ENCODE peak calls at places on chromosomes 11 and 22, in seven cellular contexts. One of them, this sample, is unnamed.

GRCh38 chr11:75428301-75428724 is 4.7 kb downstream of the KLHL35 start:
- DNase-seq in AG08396: peak
- DNase-seq in right cardiac atrium: peak
- DNase-seq in adrenal gland: peak
- DNase-seq in HTR-8/SVneo: peak
- DNase-seq in activated T-cell treated with anti-CD3 and anti-CD28 coated beads for 48 hours: peak
- DNase-seq in stimulated activated naive CD4-positive, alpha-beta T cell: peak
- DNase-seq in this sample: peak

GRCh38 chr11:118342503-118343161 is at the start of gene CD3D:
- DNase-seq in AG08396: no peak
- DNase-seq in right cardiac atrium: no peak
- DNase-seq in adrenal gland: no peak
- DNase-seq in HTR-8/SVneo: no peak
- DNase-seq in activated T-cell treated with anti-CD3 and anti-CD28 coated beads for 48 hours: peak
- DNase-seq in stimulated activated naive CD4-positive, alpha-beta T cell: peak
- DNase-seq in this sample: no peak

GRCh38 chr11:34840736-34841386 is 75.3 kb downstream of the APIP start:
- DNase-seq in AG08396: no peak
- DNase-seq in right cardiac atrium: no peak
- DNase-seq in adrenal gland: peak
- DNase-seq in HTR-8/SVneo: no peak
- DNase-seq in activated T-cell treated with anti-CD3 and anti-CD28 coated beads for 48 hours: peak
- DNase-seq in stimulated activated naive CD4-positive, alpha-beta T cell: peak
- DNase-seq in this sample: peak

GRCh38 chr11:48154162-48154561 is 62.4 kb upstream of the OR4B1 start:
- DNase-seq in AG08396: peak
- DNase-seq in right cardiac atrium: no peak
- DNase-seq in adrenal gland: no peak
- DNase-seq in HTR-8/SVneo: no peak
- DNase-seq in activated T-cell treated with anti-CD3 and anti-CD28 coated beads for 48 hours: no peak
- DNase-seq in stimulated activated naive CD4-positive, alpha-beta T cell: no peak
- DNase-seq in this sample: no peak

GRCh38 chr11:13277719-13278619 is at the start of gene BMAL1:
- DNase-seq in AG08396: peak
- DNase-seq in right cardiac atrium: peak
- DNase-seq in adrenal gland: peak
- DNase-seq in HTR-8/SVneo: peak
- DNase-seq in activated T-cell treated with anti-CD3 and anti-CD28 coated beads for 48 hours: peak
- DNase-seq in stimulated activated naive CD4-positive, alpha-beta T cell: peak
- DNase-seq in this sample: peak

GRCh38 chr11:10792385-10793068 is 16.2 kb downstream of the EIF4G2 start:
- DNase-seq in AG08396: peak
- DNase-seq in right cardiac atrium: peak
- DNase-seq in adrenal gland: peak
- DNase-seq in HTR-8/SVneo: peak
- DNase-seq in activated T-cell treated with anti-CD3 and anti-CD28 coated beads for 48 hours: peak
- DNase-seq in stimulated activated naive CD4-positive, alpha-beta T cell: peak
- DNase-seq in this sample: peak

GRCh38 chr11:42239102-42239501 is 779.6 kb upstream of the LRRC4C start:
- DNase-seq in AG08396: no peak
- DNase-seq in right cardiac atrium: no peak
- DNase-seq in adrenal gland: no peak
- DNase-seq in HTR-8/SVneo: no peak
- DNase-seq in activated T-cell treated with anti-CD3 and anti-CD28 coated beads for 48 hours: no peak
- DNase-seq in stimulated activated naive CD4-positive, alpha-beta T cell: no peak
- DNase-seq in this sample: no peak

GRCh38 chr22:34429314-34429713 is 509.0 kb upstream of the LARGE1 start:
- DNase-seq in AG08396: no peak
- DNase-seq in right cardiac atrium: no peak
- DNase-seq in adrenal gland: no peak
- DNase-seq in HTR-8/SVneo: no peak
- DNase-seq in activated T-cell treated with anti-CD3 and anti-CD28 coated beads for 48 hours: peak
- DNase-seq in stimulated activated naive CD4-positive, alpha-beta T cell: no peak
- DNase-seq in this sample: no peak

GRCh38 chr11:68037481-68038225 is 1.2 kb upstream of the TCIRG1 start:
- DNase-seq in AG08396: no peak
- DNase-seq in right cardiac atrium: peak
- DNase-seq in adrenal gland: peak
- DNase-seq in HTR-8/SVneo: no peak
- DNase-seq in activated T-cell treated with anti-CD3 and anti-CD28 coated beads for 48 hours: no peak
- DNase-seq in stimulated activated naive CD4-positive, alpha-beta T cell: no peak
- DNase-seq in this sample: no peak

GRCh38 chr11:125457814-125458343 is 38.2 kb downstream of the FEZ1 start:
- DNase-seq in AG08396: peak
- DNase-seq in right cardiac atrium: peak
- DNase-seq in adrenal gland: peak
- DNase-seq in HTR-8/SVneo: no peak
- DNase-seq in activated T-cell treated with anti-CD3 and anti-CD28 coated beads for 48 hours: no peak
- DNase-seq in stimulated activated naive CD4-positive, alpha-beta T cell: no peak
- DNase-seq in this sample: no peak

GRCh38 chr11:43892851-43893250 is 12.2 kb downstream of the ALKBH3 start:
- DNase-seq in AG08396: no peak
- DNase-seq in right cardiac atrium: no peak
- DNase-seq in adrenal gland: no peak
- DNase-seq in HTR-8/SVneo: no peak
- DNase-seq in activated T-cell treated with anti-CD3 and anti-CD28 coated beads for 48 hours: no peak
- DNase-seq in stimulated activated naive CD4-positive, alpha-beta T cell: no peak
- DNase-seq in this sample: no peak

GRCh38 chr22:39177791-39178190 is 25.3 kb upstream of the CBX7 start:
- DNase-seq in AG08396: no peak
- DNase-seq in right cardiac atrium: no peak
- DNase-seq in adrenal gland: no peak
- DNase-seq in HTR-8/SVneo: no peak
- DNase-seq in activated T-cell treated with anti-CD3 and anti-CD28 coated beads for 48 hours: no peak
- DNase-seq in stimulated activated naive CD4-positive, alpha-beta T cell: no peak
- DNase-seq in this sample: no peak

GRCh38 chr11:34395916-34396555 is 38.2 kb upstream of the ABTB2 start:
- DNase-seq in AG08396: peak
- DNase-seq in right cardiac atrium: no peak
- DNase-seq in adrenal gland: no peak
- DNase-seq in HTR-8/SVneo: peak
- DNase-seq in activated T-cell treated with anti-CD3 and anti-CD28 coated beads for 48 hours: no peak
- DNase-seq in stimulated activated naive CD4-positive, alpha-beta T cell: no peak
- DNase-seq in this sample: no peak

GRCh38 chr11:117836077-117836960 is 11.8 kb upstream of the FXYD2 start:
- DNase-seq in AG08396: no peak
- DNase-seq in right cardiac atrium: no peak
- DNase-seq in adrenal gland: peak
- DNase-seq in HTR-8/SVneo: no peak
- DNase-seq in activated T-cell treated with anti-CD3 and anti-CD28 coated beads for 48 hours: no peak
- DNase-seq in stimulated activated naive CD4-positive, alpha-beta T cell: no peak
- DNase-seq in this sample: no peak

GRCh38 chr11:48109046-48109666 is 107.5 kb upstream of the OR4B1 start:
- DNase-seq in AG08396: peak
- DNase-seq in right cardiac atrium: no peak
- DNase-seq in adrenal gland: no peak
- DNase-seq in HTR-8/SVneo: peak
- DNase-seq in activated T-cell treated with anti-CD3 and anti-CD28 coated beads for 48 hours: no peak
- DNase-seq in stimulated activated naive CD4-positive, alpha-beta T cell: peak
- DNase-seq in this sample: peak

GRCh38 chr22:45007247-45007945 is 2.4 kb downstream of the PHF21B start:
- DNase-seq in AG08396: peak
- DNase-seq in right cardiac atrium: peak
- DNase-seq in adrenal gland: peak
- DNase-seq in HTR-8/SVneo: peak
- DNase-seq in activated T-cell treated with anti-CD3 and anti-CD28 coated beads for 48 hours: no peak
- DNase-seq in stimulated activated naive CD4-positive, alpha-beta T cell: no peak
- DNase-seq in this sample: peak

GRCh38 chr22:22752556-22753477 is 108.4 kb downstream of the GGTLC2 start:
- DNase-seq in AG08396: no peak
- DNase-seq in right cardiac atrium: peak
- DNase-seq in adrenal gland: peak
- DNase-seq in HTR-8/SVneo: no peak
- DNase-seq in activated T-cell treated with anti-CD3 and anti-CD28 coated beads for 48 hours: no peak
- DNase-seq in stimulated activated naive CD4-positive, alpha-beta T cell: peak
- DNase-seq in this sample: no peak

GRCh38 chr11:124970925-124971324 is 16.9 kb downstream of the CCDC15 start:
- DNase-seq in AG08396: peak
- DNase-seq in right cardiac atrium: no peak
- DNase-seq in adrenal gland: no peak
- DNase-seq in HTR-8/SVneo: no peak
- DNase-seq in activated T-cell treated with anti-CD3 and anti-CD28 coated beads for 48 hours: no peak
- DNase-seq in stimulated activated naive CD4-positive, alpha-beta T cell: no peak
- DNase-seq in this sample: no peak

GRCh38 chr11:114085965-114086364 is 26.5 kb downstream of the ZBTB16 start:
- DNase-seq in AG08396: no peak
- DNase-seq in right cardiac atrium: no peak
- DNase-seq in adrenal gland: no peak
- DNase-seq in HTR-8/SVneo: no peak
- DNase-seq in activated T-cell treated with anti-CD3 and anti-CD28 coated beads for 48 hours: no peak
- DNase-seq in stimulated activated naive CD4-positive, alpha-beta T cell: no peak
- DNase-seq in this sample: no peak

GRCh38 chr11:108002476-108002875 is 6.2 kb upstream of the CUL5 start:
- DNase-seq in AG08396: no peak
- DNase-seq in right cardiac atrium: no peak
- DNase-seq in adrenal gland: no peak
- DNase-seq in HTR-8/SVneo: no peak
- DNase-seq in activated T-cell treated with anti-CD3 and anti-CD28 coated beads for 48 hours: no peak
- DNase-seq in stimulated activated naive CD4-positive, alpha-beta T cell: no peak
- DNase-seq in this sample: no peak

GRCh38 chr11:106961518-106961917 is 56.8 kb downstream of the GUCY1A2 start:
- DNase-seq in AG08396: no peak
- DNase-seq in right cardiac atrium: no peak
- DNase-seq in adrenal gland: no peak
- DNase-seq in HTR-8/SVneo: peak
- DNase-seq in activated T-cell treated with anti-CD3 and anti-CD28 coated beads for 48 hours: no peak
- DNase-seq in stimulated activated naive CD4-positive, alpha-beta T cell: no peak
- DNase-seq in this sample: no peak

GRCh38 chr11:96222102-96222501 is 120.9 kb downstream of the MAML2 start:
- DNase-seq in AG08396: no peak
- DNase-seq in right cardiac atrium: no peak
- DNase-seq in adrenal gland: no peak
- DNase-seq in HTR-8/SVneo: no peak
- DNase-seq in activated T-cell treated with anti-CD3 and anti-CD28 coated beads for 48 hours: no peak
- DNase-seq in stimulated activated naive CD4-positive, alpha-beta T cell: no peak
- DNase-seq in this sample: no peak

GRCh38 chr11:1482581-1483444 is 3.8 kb downstream of the MOB2 start:
- DNase-seq in AG08396: no peak
- DNase-seq in right cardiac atrium: peak
- DNase-seq in adrenal gland: no peak
- DNase-seq in HTR-8/SVneo: no peak
- DNase-seq in activated T-cell treated with anti-CD3 and anti-CD28 coated beads for 48 hours: no peak
- DNase-seq in stimulated activated naive CD4-positive, alpha-beta T cell: no peak
- DNase-seq in this sample: no peak

GRCh38 chr22:32644252-32645100 is 157.0 kb upstream of the TIMP3 start:
- DNase-seq in AG08396: no peak
- DNase-seq in right cardiac atrium: peak
- DNase-seq in adrenal gland: peak
- DNase-seq in HTR-8/SVneo: no peak
- DNase-seq in activated T-cell treated with anti-CD3 and anti-CD28 coated beads for 48 hours: no peak
- DNase-seq in stimulated activated naive CD4-positive, alpha-beta T cell: peak
- DNase-seq in this sample: no peak

GRCh38 chr11:94884322-94884721 is 89.0 kb downstream of the CWC15 start:
- DNase-seq in AG08396: no peak
- DNase-seq in right cardiac atrium: no peak
- DNase-seq in adrenal gland: no peak
- DNase-seq in HTR-8/SVneo: no peak
- DNase-seq in activated T-cell treated with anti-CD3 and anti-CD28 coated beads for 48 hours: no peak
- DNase-seq in stimulated activated naive CD4-positive, alpha-beta T cell: no peak
- DNase-seq in this sample: no peak

GRCh38 chr22:36901411-36902142 is 11.9 kb upstream of the CSF2RB start:
- DNase-seq in AG08396: no peak
- DNase-seq in right cardiac atrium: no peak
- DNase-seq in adrenal gland: no peak
- DNase-seq in HTR-8/SVneo: no peak
- DNase-seq in activated T-cell treated with anti-CD3 and anti-CD28 coated beads for 48 hours: no peak
- DNase-seq in stimulated activated naive CD4-positive, alpha-beta T cell: no peak
- DNase-seq in this sample: peak

GRCh38 chr11:129828301-129828836 is 12.7 kb downstream of the TMEM45B start:
- DNase-seq in AG08396: no peak
- DNase-seq in right cardiac atrium: no peak
- DNase-seq in adrenal gland: no peak
- DNase-seq in HTR-8/SVneo: no peak
- DNase-seq in activated T-cell treated with anti-CD3 and anti-CD28 coated beads for 48 hours: no peak
- DNase-seq in stimulated activated naive CD4-positive, alpha-beta T cell: no peak
- DNase-seq in this sample: no peak

GRCh38 chr11:72575533-72576170 is 98.6 kb downstream of the PDE2A start:
- DNase-seq in AG08396: no peak
- DNase-seq in right cardiac atrium: no peak
- DNase-seq in adrenal gland: no peak
- DNase-seq in HTR-8/SVneo: no peak
- DNase-seq in activated T-cell treated with anti-CD3 and anti-CD28 coated beads for 48 hours: no peak
- DNase-seq in stimulated activated naive CD4-positive, alpha-beta T cell: no peak
- DNase-seq in this sample: no peak

GRCh38 chr11:2693271-2693833 is 6.4 kb downstream of the KCNQ1OT1 start:
- DNase-seq in AG08396: no peak
- DNase-seq in right cardiac atrium: no peak
- DNase-seq in adrenal gland: no peak
- DNase-seq in HTR-8/SVneo: no peak
- DNase-seq in activated T-cell treated with anti-CD3 and anti-CD28 coated beads for 48 hours: no peak
- DNase-seq in stimulated activated naive CD4-positive, alpha-beta T cell: no peak
- DNase-seq in this sample: no peak

GRCh38 chr11:135069043-135069442 is 657.0 kb upstream of the B3GAT1 start:
- DNase-seq in AG08396: no peak
- DNase-seq in right cardiac atrium: no peak
- DNase-seq in adrenal gland: no peak
- DNase-seq in HTR-8/SVneo: no peak
- DNase-seq in activated T-cell treated with anti-CD3 and anti-CD28 coated beads for 48 hours: no peak
- DNase-seq in stimulated activated naive CD4-positive, alpha-beta T cell: no peak
- DNase-seq in this sample: no peak